ENCODE peak calls at places on chromosomes 11 and 22, in nine cellular contexts. Q is IMR-90, T is A549, U is OCI-LY7, Z is SK-N-SH, I is neuronal stem cell, D is PC-3, A is osteoblast, E is GM23248. G is an unnamed sample.

GRCh38 chr11:64406221-64406946 is 47.4 kb downstream of the RPS6KA4 start:
- DNase-seq in U (no peak), I (no peak), T (no peak), E (no peak), D (no peak), Z (peak), Q (peak), A (no peak), G (no peak)

GRCh38 chr11:63880031-63880841 is 36.7 kb downstream of the RCOR2 start:
- DNase-seq in A (peak), D (no peak), Q (peak), U (no peak), T (no peak), E (peak), I (no peak), Z (no peak), G (peak)

GRCh38 chr11:64877390-64878222 is 815 bp downstream of the EHD1 start:
- DNase-seq in Z (peak), T (no peak), A (no peak), E (peak), U (peak), Q (no peak), D (peak), I (no peak), G (no peak)

GRCh38 chr11:130020323-130020722 is 17.7 kb upstream of the PRDM10 start:
- DNase-seq in U (no peak), D (no peak), Q (peak), E (no peak), T (no peak), Z (no peak), I (no peak), A (no peak), G (no peak)

GRCh38 chr22:17083811-17084540 is 824 bp upstream of the IL17RA start:
- DNase-seq in A (peak), E (peak), T (no peak), Q (no peak), D (no peak), I (no peak), U (no peak), Z (no peak), G (no peak)

GRCh38 chr11:8102965-8103364 is 22.0 kb downstream of the TUB start:
- DNase-seq in A (peak), U (no peak), I (no peak), T (no peak), E (no peak), Z (no peak), D (no peak), Q (no peak), G (no peak)

GRCh38 chr22:40805239-40805638 is 13.9 kb downstream of the SLC25A17 start:
- DNase-seq in A (peak), U (no peak), D (no peak), T (no peak), Z (no peak), Q (no peak), I (no peak), E (no peak), G (no peak)

GRCh38 chr22:17009640-17010291 is 1.7 kb upstream of the GAB4 start:
- DNase-seq in Z (no peak), I (no peak), T (no peak), A (no peak), D (no peak), Q (no peak), E (no peak), U (peak), G (no peak)

GRCh38 chr11:11760838-11761237 is 80.9 kb upstream of the USP47 start:
- DNase-seq in I (no peak), Q (no peak), T (no peak), A (no peak), Z (no peak), E (no peak), D (no peak), U (no peak), G (no peak)

GRCh38 chr11:110087820-110088534 is 5.2 kb upstream of the ZC3H12C start:
- DNase-seq in U (no peak), I (no peak), D (no peak), E (peak), Q (peak), T (no peak), A (peak), Z (no peak), G (peak)

DNA sequence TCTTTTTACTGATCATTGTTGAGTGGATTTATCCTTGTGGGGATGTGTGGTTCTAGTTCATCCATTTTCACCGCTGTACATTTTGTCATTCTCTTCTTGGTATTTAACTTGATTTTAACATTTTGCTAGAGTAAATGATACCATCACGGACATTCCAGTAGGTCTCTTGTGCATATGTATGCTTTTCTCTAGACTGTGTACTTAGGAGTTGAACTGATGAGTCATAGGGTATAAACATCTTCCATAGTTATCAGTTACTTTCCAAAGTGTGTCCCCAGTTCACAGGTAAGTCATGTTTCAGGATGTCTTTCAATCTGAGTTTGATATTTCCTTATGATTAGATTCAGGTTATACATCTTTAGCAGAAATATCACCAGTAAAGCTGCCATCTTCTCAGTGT is 46.5 kb upstream of the PITPNB start:
- DNase-seq in D (peak), U (no peak), T (no peak), E (no peak), Z (no peak), A (no peak), I (no peak), Q (peak), G (no peak)
- H3K4me2 ChIP-seq in D (no peak), U (no peak), T (peak), E (no peak), Z (no peak), A (no peak), I (no peak), Q (no peak), G (no peak)

GRCh38 chr11:84022695-84023094 is 736.5 kb upstream of the CCDC90B start:
- DNase-seq in D (no peak), Z (no peak), I (no peak), U (no peak), T (no peak), Q (no peak), A (no peak), E (no peak), G (no peak)

GRCh38 chr11:84021291-84021690 is 735.1 kb upstream of the CCDC90B start:
- DNase-seq in I (no peak), D (no peak), A (no peak), Q (no peak), E (no peak), Z (no peak), U (no peak), T (no peak), G (no peak)

GRCh38 chr11:84014539-84014938 is 728.4 kb upstream of the CCDC90B start:
- DNase-seq in Z (no peak), E (no peak), U (no peak), I (no peak), D (no peak), T (no peak), Q (no peak), A (no peak), G (no peak)

GRCh38 chr11:84022221-84022620 is 736.1 kb upstream of the CCDC90B start:
- DNase-seq in E (no peak), Q (no peak), A (no peak), I (peak), U (no peak), T (no peak), D (no peak), Z (no peak), G (no peak)

DNA sequence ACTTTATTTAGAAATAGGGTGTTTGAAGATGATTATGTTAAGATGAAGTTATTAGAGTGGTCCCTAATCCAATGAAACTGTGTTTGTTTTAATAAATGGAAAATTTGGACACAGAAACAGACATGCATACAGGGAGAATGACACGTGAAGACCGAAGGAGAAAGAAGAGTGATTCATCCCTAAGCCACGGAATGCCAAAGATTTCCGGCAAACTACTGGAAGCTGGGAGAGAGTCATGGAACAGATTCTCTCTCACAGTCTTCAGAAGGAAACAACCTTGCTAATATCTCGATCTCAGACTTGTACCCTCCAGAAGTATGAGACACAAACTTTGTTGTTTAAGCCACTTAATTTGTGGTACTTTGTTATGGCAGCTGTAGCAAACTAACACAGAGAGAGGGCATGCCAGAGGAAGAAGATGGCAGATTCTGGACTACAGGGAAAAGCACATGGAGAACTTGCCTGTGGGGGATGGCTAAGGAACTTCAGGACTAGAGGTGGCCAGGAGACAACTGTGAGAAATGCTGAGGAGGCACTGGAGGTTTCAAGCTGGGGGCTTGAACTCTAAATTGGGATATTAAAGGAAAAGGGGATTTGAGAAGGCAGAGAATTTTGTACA is 733.5 kb upstream of the CCDC90B start:
- DNase-seq in D (peak), U (no peak), T (no peak), A (no peak), Z (no peak), E (peak), Q (peak), I (no peak), G (peak)
- H3K4me2 ChIP-seq in D (no peak), U (no peak), T (no peak), A (peak), Z (peak), E (peak), Q (peak), I (no peak), G (no peak)

DNA sequence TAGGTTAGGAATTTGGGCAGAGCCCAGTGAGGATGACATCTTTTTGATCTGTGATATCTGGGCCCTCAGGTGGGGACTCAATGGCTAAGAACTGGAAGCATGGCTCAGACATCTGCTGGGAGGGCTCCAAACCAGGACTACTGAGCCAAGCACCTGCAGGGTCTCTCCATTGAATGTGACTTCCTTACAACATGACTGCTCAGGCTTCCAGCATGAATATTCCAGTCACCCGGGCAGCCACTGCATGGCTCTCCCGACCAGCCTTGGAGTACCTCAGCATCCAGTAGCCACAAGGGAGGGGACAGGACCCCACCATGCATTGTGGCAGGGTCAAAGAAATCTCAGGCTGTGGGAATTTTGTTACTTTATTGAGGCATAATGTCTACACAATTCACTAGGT is 8.6 kb downstream of the CDC45 start:
- DNase-seq in D (no peak), A (no peak), U (no peak), Q (no peak), E (no peak), T (no peak), Z (no peak), I (no peak), G (no peak)
- H3K4me2 ChIP-seq in D (no peak), A (no peak), U (no peak), Q (no peak), E (no peak), T (no peak), Z (no peak), I (no peak), G (no peak)

DNA sequence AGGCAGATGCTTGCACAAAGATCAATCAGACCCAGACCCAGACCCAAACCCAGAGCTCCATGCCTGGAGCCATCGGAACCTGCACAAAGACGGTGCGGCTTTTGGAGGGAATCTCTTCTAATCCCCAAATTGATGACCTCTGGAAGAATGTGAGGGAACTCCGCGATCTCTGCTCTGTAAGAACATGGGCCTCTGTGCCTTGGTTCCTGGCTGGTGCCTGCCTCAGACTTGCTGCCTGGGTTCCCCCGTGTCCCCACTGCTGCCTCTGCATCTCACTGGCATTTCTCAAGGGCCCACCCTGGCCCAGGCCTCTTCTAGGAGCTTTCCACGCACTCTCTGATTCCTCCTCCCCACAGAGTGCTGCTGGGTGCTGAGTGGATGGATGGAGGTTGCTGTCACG is 1044.4 kb downstream of the TBC1D22A start:
- DNase-seq in E (no peak), T (no peak), Z (no peak), D (no peak), U (no peak), I (no peak), Q (no peak), A (peak), G (no peak)
- H3K4me2 ChIP-seq in E (no peak), T (no peak), Z (no peak), D (no peak), U (no peak), I (no peak), Q (no peak), A (no peak), G (no peak)

GRCh38 chr22:39175127-39176066 is 22.9 kb upstream of the CBX7 start:
- DNase-seq in D (peak), U (no peak), Z (no peak), E (peak), Q (no peak), I (no peak), A (no peak), T (no peak), G (no peak)
- H3K4me2 ChIP-seq in D (peak), U (peak), Z (no peak), E (peak), Q (peak), I (no peak), A (peak), T (peak), G (peak)

DNA sequence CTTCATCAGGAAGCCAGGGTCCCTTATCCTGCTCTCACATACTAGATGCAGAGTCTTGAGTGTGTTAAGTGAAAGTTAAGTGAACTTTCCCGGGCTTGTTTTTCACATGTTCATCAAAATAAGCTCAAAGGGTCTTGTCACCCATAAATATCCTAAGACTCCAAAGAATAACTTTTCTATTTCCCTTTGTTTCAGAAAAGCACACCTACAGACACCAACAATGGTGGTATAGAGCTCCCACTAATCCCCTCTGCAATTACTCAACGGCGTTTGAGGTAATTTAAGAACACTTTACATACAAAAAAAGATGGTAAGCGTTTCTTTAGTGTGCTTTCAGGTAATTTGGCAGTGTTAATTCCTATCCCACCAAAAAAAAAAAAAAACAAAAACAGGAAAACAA is 2.5 kb downstream of the PRR14L start:
- DNase-seq in T (no peak), A (no peak), E (no peak), U (no peak), Q (no peak), Z (no peak), I (no peak), D (no peak), G (no peak)
- H3K4me2 ChIP-seq in T (no peak), A (no peak), E (peak), U (peak), Q (no peak), Z (peak), I (no peak), D (peak), G (peak)

DNA sequence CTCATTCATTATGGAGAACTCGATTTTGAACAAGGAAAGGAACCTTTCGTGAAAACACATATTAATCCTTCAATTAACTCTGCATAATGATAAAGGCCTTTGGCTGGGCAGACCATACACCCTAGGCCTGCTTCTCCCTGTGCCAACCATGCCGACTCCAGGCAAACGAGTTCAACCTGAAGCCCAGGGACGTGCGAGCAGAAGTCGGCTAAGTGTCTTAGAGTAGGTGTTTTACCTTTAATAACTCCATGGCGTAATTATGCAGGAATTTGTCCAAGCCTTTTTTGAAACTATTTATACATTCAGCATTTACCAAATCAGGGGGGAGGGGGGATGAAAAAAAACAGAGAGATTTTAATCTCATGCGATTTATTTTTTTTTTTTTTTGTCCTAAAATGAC is 424.1 kb downstream of the MN1 start:
- DNase-seq in U (no peak), I (no peak), E (no peak), Q (no peak), Z (no peak), A (no peak), D (no peak), T (no peak), G (no peak)
- H3K4me2 ChIP-seq in U (peak), I (no peak), E (no peak), Q (no peak), Z (no peak), A (no peak), D (no peak), T (no peak), G (no peak)

GRCh38 chr11:13126430-13126829 is 117.3 kb downstream of the RASSF10 start:
- DNase-seq in U (no peak), I (no peak), Q (peak), D (peak), T (peak), A (peak), Z (no peak), E (no peak), G (peak)
- H3K4me2 ChIP-seq in U (no peak), I (no peak), Q (peak), D (peak), T (peak), A (peak), Z (no peak), E (no peak), G (no peak)